ENCODE peak calls at places on chromosomes 7 and 10, in six cellular contexts. V is transverse colon, Q is brain microvascular endothelial cell, U is H1, M is epithelial cell of proximal tubule, O is mucosa of descending colon. D is an unnamed sample.

GRCh38 chr7:71754828-71755227 is 622.9 kb downstream of the GALNT17 start:
- DNase-seq in U (no peak), V (no peak), M (no peak), O (no peak), Q (no peak), D (no peak)

GRCh38 chr10:34323197-34323596 is 491.9 kb downstream of the PARD3 start:
- DNase-seq in O (no peak), V (no peak), M (no peak), U (no peak), Q (no peak), D (peak; percentile 18)

GRCh38 chr7:151060416-151061234 is 1.2 kb downstream of the SLC4A2 start:
- DNase-seq in M (no peak), O (peak; percentile 70), U (no peak), V (peak; percentile 58), Q (no peak), D (no peak)

GRCh38 chr7:46356365-46356764 is 435.3 kb upstream of the IGFBP3 start:
- DNase-seq in M (no peak), Q (no peak), O (no peak), V (no peak), U (no peak), D (no peak)

GRCh38 chr10:72014197-72014596 is 50.0 kb downstream of the CHST3 start:
- DNase-seq in V (no peak), O (no peak), U (no peak), M (no peak), Q (no peak), D (no peak)

GRCh38 chr10:22479419-22479818 is 134.1 kb downstream of the SPAG6 start:
- DNase-seq in O (no peak), Q (no peak), U (no peak), V (no peak), M (no peak), D (no peak)

GRCh38 chr7:84111842-84112241 is 82.7 kb downstream of the SEMA3A start:
- DNase-seq in U (no peak), Q (no peak), M (no peak), V (no peak), O (no peak), D (no peak)

GRCh38 chr10:106708521-106708920 is 456.0 kb downstream of the SORCS1 start:
- DNase-seq in O (no peak), U (peak; percentile 49), Q (no peak), M (no peak), V (no peak), D (no peak)

GRCh38 chr7:85019778-85020177 is 167.1 kb downstream of the SEMA3D start:
- DNase-seq in O (no peak), V (no peak), U (no peak), Q (no peak), M (no peak), D (no peak)

GRCh38 chr7:47186316-47186715 is 395.6 kb downstream of the TNS3 start:
- DNase-seq in U (no peak), Q (no peak), M (no peak), V (no peak), O (no peak), D (no peak)

GRCh38 chr7:117279931-117280525 is 42.8 kb downstream of the WNT2 start:
- DNase-seq in Q (no peak), O (no peak), M (no peak), V (no peak), U (no peak), D (no peak)

GRCh38 chr10:7008645-7009044 is 402.2 kb downstream of the SFMBT2 start:
- DNase-seq in O (no peak), M (no peak), V (no peak), U (no peak), Q (no peak), D (no peak)

GRCh38 chr7:103857435-103857834 is 132.0 kb downstream of the RELN start:
- DNase-seq in U (peak; percentile 47), M (no peak), V (no peak), O (no peak), Q (no peak), D (no peak)

GRCh38 chr10:69835875-69836727 is 34.4 kb downstream of the COL13A1 start:
- DNase-seq in U (no peak), M (no peak), V (no peak), Q (no peak), O (no peak), D (no peak)

GRCh38 chr7:102098986-102099385 is 187.7 kb upstream of the SH2B2 start:
- DNase-seq in M (no peak), U (peak; percentile 30), Q (no peak), V (no peak), O (no peak), D (no peak)

GRCh38 chr10:71083457-71083975 is 128.9 kb upstream of the UNC5B start:
- DNase-seq in Q (no peak), M (no peak), U (peak; percentile 31), V (no peak), O (no peak), D (no peak)

GRCh38 chr10:8731415-8732110 is 677.1 kb downstream of the GATA3 start:
- DNase-seq in Q (no peak), M (no peak), V (no peak), U (no peak), O (no peak), D (no peak)

GRCh38 chr7:155358948-155359712 is 61.5 kb downstream of the INSIG1 start:
- DNase-seq in M (no peak), Q (no peak), O (no peak), U (no peak), V (no peak), D (no peak)

GRCh38 chr10:121694966-121695340 is 96.7 kb upstream of the FGFR2 start:
- DNase-seq in Q (no peak), M (no peak), V (no peak), U (no peak), O (no peak), D (no peak)

GRCh38 chr7:73740771-73741170 is 2.2 kb upstream of the ABHD11 start:
- DNase-seq in Q (no peak), O (no peak), U (no peak), M (no peak), V (no peak), D (no peak)

GRCh38 chr10:11578802-11579255 is 32.6 kb downstream of the USP6NL start:
- DNase-seq in O (no peak), U (no peak), Q (no peak), V (no peak), M (no peak), D (no peak)

GRCh38 chr10:5591336-5591824 is 66.6 kb downstream of the CALML3 start:
- DNase-seq in V (no peak), M (no peak), U (no peak), O (peak; percentile 15), Q (no peak), D (no peak)

GRCh38 chr7:43785425-43785824 is 26.9 kb downstream of the BLVRA start:
- DNase-seq in Q (peak; percentile 94), U (no peak), M (peak; percentile 82), V (peak; percentile 40), O (no peak), D (peak; percentile 88)

GRCh38 chr10:1573981-1574380 is 163.3 kb downstream of the ADARB2 start:
- DNase-seq in V (no peak), U (no peak), M (no peak), Q (no peak), O (no peak), D (no peak)

GRCh38 chr10:110032801-110033723 is 25.3 kb downstream of the ADD3 start:
- DNase-seq in Q (no peak), U (no peak), V (no peak), M (no peak), O (no peak), D (no peak)

GRCh38 chr10:31353574-31353973 is 34.6 kb downstream of the ZEB1 start:
- DNase-seq in M (peak; percentile 44), Q (peak; percentile 43), O (no peak), V (no peak), U (no peak), D (peak; percentile 82)

GRCh38 chr10:86969421-86970041 is 1.2 kb downstream of the ADIRF start:
- DNase-seq in O (no peak), V (no peak), M (no peak), U (peak; percentile 46), Q (no peak), D (peak; percentile 48)

GRCh38 chr7:47693161-47693740 is 111.3 kb upstream of the TNS3 start:
- DNase-seq in O (no peak), U (no peak), Q (no peak), M (no peak), V (no peak), D (peak; percentile 28)

GRCh38 chr10:74011762-74012161 is 13.8 kb downstream of the VCL start:
- DNase-seq in U (no peak), V (no peak), Q (peak; percentile 83), M (peak; percentile 79), O (no peak), D (peak; percentile 78)

GRCh38 chr10:119358567-119358966 is 151.2 kb downstream of the GRK5 start:
- DNase-seq in Q (no peak), O (no peak), M (no peak), V (no peak), U (no peak), D (no peak)

GRCh38 chr10:119353438-119353837 is 146.1 kb downstream of the GRK5 start:
- DNase-seq in Q (no peak), V (no peak), M (no peak), O (no peak), U (no peak), D (no peak)

GRCh38 chr10:119357389-119358139 is 150.2 kb downstream of the GRK5 start:
- DNase-seq in U (no peak), M (no peak), V (no peak), O (no peak), Q (no peak), D (no peak)

GRCh38 chr10:119358140-119358512 is 150.8 kb downstream of the GRK5 start:
- DNase-seq in M (no peak), O (no peak), V (no peak), U (no peak), Q (no peak), D (no peak)

GRCh38 chr10:119355930-119356329 is 148.6 kb downstream of the GRK5 start:
- DNase-seq in Q (no peak), U (no peak), M (no peak), O (no peak), V (no peak), D (no peak)
- TF ChIP-seq CTCF in Q (peak; percentile 58), U (peak; percentile 10), M (peak; percentile 55), O (no peak), V (no peak), D (peak; percentile 75)

DNA sequence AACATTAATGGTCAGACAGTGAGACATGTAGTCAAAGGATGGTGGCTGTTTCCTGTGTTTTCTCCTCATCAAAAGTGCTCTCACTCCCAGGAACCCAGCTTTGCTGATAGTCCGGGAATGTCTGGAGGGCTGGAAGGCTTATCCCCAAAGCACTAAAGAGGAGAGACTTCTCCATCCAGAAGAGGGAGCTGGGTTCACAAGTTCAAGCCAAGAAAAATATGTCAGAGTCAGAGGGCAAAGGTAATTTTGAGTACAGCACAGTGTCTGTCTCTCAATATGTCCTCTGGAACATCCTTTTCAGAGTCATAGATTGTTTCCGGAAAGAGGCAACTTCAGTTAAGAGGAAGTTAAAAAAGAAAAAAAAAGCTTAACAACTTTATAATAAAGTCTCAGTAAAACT is 281.5 kb upstream of the PHYHIPL start:
- DNase-seq in U (no peak), O (no peak), M (no peak), V (no peak), Q (peak; percentile 6), D (no peak)
- TF ChIP-seq CTCF in U (no peak), O (no peak), M (peak; percentile 16), V (no peak), Q (no peak), D (no peak)

GRCh38 chr7:20744913-20745587 is 41.6 kb downstream of the SP8 start:
- DNase-seq in Q (no peak), M (no peak), V (no peak), O (no peak), U (no peak), D (no peak)
- TF ChIP-seq CTCF in Q (no peak), M (peak; percentile 26), V (no peak), O (no peak), U (no peak), D (no peak)

GRCh38 chr7:105336009-105336408 is 52.7 kb downstream of the SRPK2 start:
- DNase-seq in Q (no peak), U (no peak), V (no peak), O (no peak), M (no peak), D (no peak)
- TF ChIP-seq CTCF in Q (no peak), U (no peak), V (peak; percentile 50), O (no peak), M (no peak), D (peak; percentile 80)

D was measured in HFFc6.